ENCODE peak calls at places on chromosomes 3 and 15, in nine cellular contexts. G is breast epithelium, I is cardiac fibroblast, C is fibroblast of pulmonary artery, E is PC-3, Y is glutamatergic neuron, O is dorsolateral prefrontal cortex, P is GM23338, V is mammary epithelial cell. T is an unnamed sample.

GRCh38 chr3:143885803-143886427 is 37.6 kb upstream of the SLC9A9 start:
- DNase-seq in G (no peak), I (peak; percentile 60), C (peak; percentile 63), E (peak; percentile 53), Y (no peak), O (no peak), P (peak; percentile 74), V (peak; percentile 23), T (no peak)

GRCh38 chr3:156898296-156898880 is 72.2 kb downstream of the LEKR1 start:
- DNase-seq in G (no peak), I (no peak), C (no peak), E (no peak), Y (no peak), O (no peak), P (no peak), V (no peak), T (no peak)

GRCh38 chr3:82815417-82816058 is 1054.1 kb upstream of the GBE1 start:
- DNase-seq in G (no peak), I (no peak), C (no peak), E (no peak), Y (no peak), O (no peak), P (no peak), V (no peak), T (no peak)

GRCh38 chr3:26068890-26069289 is 279.0 kb downstream of the OXSM start:
- DNase-seq in G (no peak), I (no peak), C (no peak), E (no peak), Y (no peak), O (no peak), P (no peak), V (no peak), T (no peak)

GRCh38 chr15:89587955-89588354 is 12.7 kb downstream of the TICRR start:
- DNase-seq in G (no peak), I (peak; percentile 39), C (peak; percentile 62), E (peak; percentile 62), Y (no peak), O (no peak), P (no peak), V (peak; percentile 52), T (no peak)

GRCh38 chr3:44942202-44942921 is 33.6 kb downstream of the ZDHHC3 start:
- DNase-seq in G (no peak), I (no peak), C (peak; percentile 29), E (peak; percentile 81), Y (no peak), O (no peak), P (no peak), V (peak; percentile 71), T (no peak)

GRCh38 chr3:99920530-99921376 is 103.1 kb downstream of the CMSS1 start:
- DNase-seq in G (no peak), I (peak; percentile 73), C (peak; percentile 83), E (peak; percentile 45), Y (peak; percentile 36), O (peak; percentile 9), P (peak; percentile 50), V (peak; percentile 61), T (no peak)

GRCh38 chr15:40471105-40471777 is 457 bp downstream of the CHST14 start:
- DNase-seq in G (no peak), I (peak; percentile 17), C (no peak), E (peak; percentile 6), Y (peak; percentile 39), O (no peak), P (peak; percentile 53), V (no peak), T (no peak)

GRCh38 chr15:62506217-62506805 is 341.2 kb upstream of the C2CD4B start:
- DNase-seq in G (no peak), I (peak; percentile 89), C (peak; percentile 77), E (peak; percentile 43), Y (no peak), O (no peak), P (peak; percentile 40), V (no peak), T (no peak)

GRCh38 chr3:10401990-10402761 is 81.3 kb upstream of the SEC13 start:
- DNase-seq in G (no peak), I (no peak), C (no peak), E (no peak), Y (no peak), O (no peak), P (no peak), V (no peak), T (no peak)

GRCh38 chr3:17194116-17194515 is 309.4 kb downstream of the PLCL2 start:
- DNase-seq in G (no peak), I (no peak), C (no peak), E (no peak), Y (no peak), O (no peak), P (no peak), V (no peak), T (no peak)

GRCh38 chr3:153439780-153440179 is 277.8 kb downstream of the RAP2B start:
- DNase-seq in G (no peak), I (no peak), C (no peak), E (peak; percentile 48), Y (no peak), O (no peak), P (peak; percentile 32), V (no peak), T (no peak)
- TF ChIP-seq CTCF in G (no peak), I (no peak), C (peak; percentile 4), E (peak; percentile 60), Y (no peak), O (no peak), P (no peak), V (no peak), T (no peak)

DNA sequence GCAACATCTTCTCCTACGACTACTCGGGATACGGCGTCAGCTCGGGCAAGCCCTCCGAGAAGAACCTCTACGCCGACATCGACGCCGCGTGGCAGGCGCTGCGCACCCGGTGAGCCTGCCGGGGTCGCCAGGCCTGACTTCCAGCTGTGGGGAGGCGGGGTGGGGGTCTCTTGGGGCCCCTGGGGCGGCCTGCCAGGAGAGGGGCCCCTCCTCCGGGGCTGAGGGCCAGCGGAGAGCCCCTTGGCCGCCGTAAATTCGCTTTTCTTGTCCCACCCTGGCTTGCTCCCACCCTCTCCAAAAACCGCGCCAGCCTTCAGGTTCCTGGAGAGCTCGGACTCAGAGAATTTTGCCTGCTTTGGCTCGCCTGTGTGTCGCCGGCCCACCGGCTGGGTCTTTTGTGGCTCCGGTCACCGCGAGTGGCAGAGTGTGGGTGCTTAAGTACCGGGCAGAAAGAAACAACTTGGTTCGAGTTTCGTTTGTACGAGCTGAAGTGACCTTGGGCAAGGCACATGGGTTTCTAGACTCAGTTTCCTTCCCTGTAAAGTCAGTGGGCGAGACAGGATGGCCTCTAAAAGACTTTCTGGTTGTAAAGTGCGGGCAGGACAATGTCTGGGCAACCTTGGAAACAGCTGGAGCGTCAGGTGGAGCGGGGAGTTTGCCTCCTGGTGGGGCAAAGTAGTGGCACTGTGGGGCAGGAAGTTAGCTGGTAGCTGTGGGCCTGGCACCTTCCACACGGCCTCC is 971 bp downstream of the ABHD17C start:
- DNase-seq in G (no peak), I (peak; percentile 30), C (no peak), E (peak; percentile 62), Y (no peak), O (no peak), P (peak; percentile 29), V (peak; percentile 58), T (no peak)
- TF ChIP-seq CTCF in G (peak; percentile 22), I (peak; percentile 41), C (peak; percentile 36), E (peak; percentile 51), Y (no peak), O (no peak), P (no peak), V (peak; percentile 54), T (no peak)

DNA sequence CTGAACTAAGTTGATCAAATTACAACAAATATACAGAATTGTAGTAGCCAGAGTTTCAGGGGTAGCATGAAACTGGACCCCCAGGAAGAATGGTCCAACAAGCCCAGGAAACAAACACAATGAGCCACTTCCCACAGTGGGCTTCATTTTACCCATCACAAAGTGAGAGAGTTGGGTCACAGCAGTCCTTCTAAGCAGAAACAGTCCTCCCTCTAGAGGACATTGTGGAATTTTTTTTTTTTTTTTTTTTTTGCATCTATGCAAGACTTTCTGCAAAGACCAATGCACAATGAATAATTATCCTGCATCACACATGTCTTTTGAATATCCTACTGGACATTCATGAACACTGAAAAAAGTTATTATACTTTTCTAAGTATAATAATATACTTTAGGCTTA is 73.8 kb upstream of the ATP13A5 start:
- DNase-seq in G (no peak), I (no peak), C (peak; percentile 1), E (peak; percentile 30), Y (no peak), O (no peak), P (peak; percentile 53), V (no peak), T (no peak)
- TF ChIP-seq CTCF in G (no peak), I (peak; percentile 6), C (peak; percentile 13), E (peak; percentile 51), Y (peak; percentile 67), O (no peak), P (peak; percentile 50), V (peak; percentile 13), T (no peak)

GRCh38 chr3:23915537-23916108 is 1.2 kb downstream of the NKIRAS1 start:
- DNase-seq in G (no peak), I (peak; percentile 62), C (peak; percentile 67), E (no peak), Y (no peak), O (no peak), P (no peak), V (no peak), T (no peak)

GRCh38 chr3:23919628-23920027 is 2.7 kb downstream of the RPL15 start:
- DNase-seq in G (no peak), I (no peak), C (no peak), E (no peak), Y (no peak), O (no peak), P (no peak), V (no peak), T (no peak)

GRCh38 chr3:23916152-23916885 is 471 bp downstream of the NKIRAS1 start:
- DNase-seq in G (peak; percentile 54), I (no peak), C (no peak), E (no peak), Y (no peak), O (no peak), P (no peak), V (no peak), T (no peak)

GRCh38 chr3:23913873-23914743 is 2.7 kb downstream of the NKIRAS1 start:
- DNase-seq in G (no peak), I (no peak), C (no peak), E (no peak), Y (no peak), O (no peak), P (no peak), V (no peak), T (no peak)

DNA sequence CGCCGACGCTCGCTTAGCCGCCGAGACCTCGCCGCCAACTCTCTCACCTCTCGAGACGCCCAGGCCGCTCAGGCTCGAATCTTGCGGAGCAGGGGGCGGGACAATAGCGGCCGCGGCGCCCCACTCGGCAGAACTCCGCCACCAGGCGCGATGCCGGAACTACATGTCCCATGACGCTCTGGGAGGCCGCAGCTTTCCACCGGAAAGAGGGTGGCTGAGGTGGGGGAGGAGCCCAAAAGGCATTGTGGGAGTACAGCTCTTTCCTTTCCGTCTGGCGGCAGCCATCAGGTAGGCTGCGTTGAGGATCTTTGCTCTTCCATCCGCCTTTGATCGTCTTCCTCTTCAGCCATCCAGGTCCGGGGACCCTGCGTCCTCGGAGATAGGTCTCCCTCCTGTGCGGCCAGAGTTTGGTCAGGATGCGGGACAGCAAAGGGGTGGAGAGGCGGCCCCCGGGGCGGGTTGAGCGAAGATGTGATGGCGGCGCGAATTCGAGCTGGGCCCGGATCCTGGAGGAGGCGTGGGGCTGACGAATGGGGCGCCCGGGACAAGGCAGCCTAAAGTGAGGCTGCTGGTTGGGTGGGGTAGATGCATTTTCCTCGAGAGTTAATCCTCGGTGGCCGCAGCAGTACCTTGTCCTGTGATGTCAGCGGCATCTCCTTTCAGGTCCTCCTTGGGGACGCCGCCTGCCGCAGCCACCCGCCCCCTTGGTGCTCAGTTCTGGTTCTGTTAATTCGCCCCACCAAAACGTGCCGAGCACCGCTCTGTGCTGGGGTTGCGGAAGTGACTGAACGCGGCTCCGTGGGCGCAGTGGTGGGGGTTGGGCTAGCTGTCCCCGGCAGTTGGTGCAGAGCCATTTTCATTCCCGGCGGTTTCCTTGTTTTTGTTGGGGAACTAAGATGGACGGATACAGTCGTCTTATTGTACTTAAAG is at the start of the genes NKIRAS1 and RPL15:
- DNase-seq in G (peak; percentile 96), I (peak; percentile 97), C (peak; percentile 98), E (peak; percentile 98), Y (peak; percentile 97), O (peak; percentile 96), P (peak; percentile 99), V (peak; percentile 97), T (peak; percentile 78)
- TF ChIP-seq CTCF in G (peak; percentile 94), I (peak; percentile 53), C (peak; percentile 44), E (no peak), Y (peak; percentile 81), O (no peak), P (no peak), V (no peak), T (peak; percentile 20)

T was measured in omental fat pad.